ENCODE peak calls at places on chromosomes 7 and 10, in four cellular contexts. L is hepatocyte, W is fibroblast of the conjunctiva, V is GOT3. O is an unnamed sample.

GRCh38 chr7:69434350-69434749 is 163.9 kb upstream of the AUTS2 start:
- DNase-seq in L (no peak), W (no peak), V (no peak), O (no peak)

GRCh38 chr10:86077871-86078638 is 288.5 kb downstream of the GRID1 start:
- DNase-seq in L (no peak), W (no peak), V (no peak), O (no peak)

GRCh38 chr7:66693331-66693730 is 47.2 kb upstream of the RABGEF1 start:
- DNase-seq in L (no peak), W (no peak), V (no peak), O (no peak)

GRCh38 chr7:105648561-105649401 is 67.5 kb upstream of the EFCAB10 start:
- DNase-seq in L (peak), W (no peak), V (no peak), O (no peak)

GRCh38 chr7:151247016-151247580 is 1.4 kb downstream of the SMARCD3 start:
- DNase-seq in L (no peak), W (no peak), V (no peak), O (no peak)

GRCh38 chr10:35508647-35509046 is 96.5 kb upstream of the GJD4 start:
- DNase-seq in L (no peak), W (no peak), V (no peak), O (peak)

GRCh38 chr10:3803884-3804741 is 19.1 kb upstream of the KLF6 start:
- DNase-seq in L (no peak), W (no peak), V (no peak), O (no peak)

GRCh38 chr10:123573236-123574147 is 92.7 kb upstream of the GPR26 start:
- DNase-seq in L (peak), W (no peak), V (no peak), O (peak)

GRCh38 chr10:100888957-100889356 is 23.8 kb upstream of the SLF2 start:
- DNase-seq in L (no peak), W (no peak), V (no peak), O (no peak)

GRCh38 chr10:73635781-73636180 is 5.5 kb downstream of the MYOZ1 start:
- DNase-seq in L (no peak), W (no peak), V (no peak), O (no peak)

GRCh38 chr7:101094791-101095375 is 9.6 kb downstream of the TRIM56 start:
- DNase-seq in L (peak), W (peak), V (no peak), O (no peak)

GRCh38 chr7:27146491-27147210 is 923 bp downstream of the HOXA6 start:
- DNase-seq in L (no peak), W (no peak), V (no peak), O (no peak)

GRCh38 chr10:27242951-27243551 is 2.5 kb upstream of the ACBD5 start:
- DNase-seq in L (peak), W (peak), V (no peak), O (peak)

GRCh38 chr10:67539312-67539711 is 156.7 kb downstream of the CTNNA3 start:
- DNase-seq in L (peak), W (peak), V (no peak), O (no peak)

GRCh38 chr7:97246317-97246716 is 128.8 kb downstream of the SDHAF3 start:
- DNase-seq in L (no peak), W (no peak), V (no peak), O (no peak)

GRCh38 chr10:31999836-32000235 is 56.4 kb downstream of the KIF5B start:
- DNase-seq in L (no peak), W (no peak), V (no peak), O (no peak)

GRCh38 chr7:137909042-137909441 is 62.3 kb upstream of the DGKI start:
- DNase-seq in L (no peak), W (no peak), V (no peak), O (no peak)

GRCh38 chr7:150399421-150399820 is 20.3 kb downstream of the ZNF775 start:
- DNase-seq in L (no peak), W (no peak), V (no peak), O (no peak)

GRCh38 chr10:72935358-72935757 is 19.2 kb downstream of the PLA2G12B start:
- DNase-seq in L (no peak), W (no peak), V (no peak), O (no peak)

O was measured in MM.1S.